ENCODE peak calls at places on chromosomes 7 and 10, in seven cellular contexts. Z is heart left ventricle, W is lung, U is tibial nerve, M is MM.1S, F is astrocyte of the spinal cord, D is transverse colon. P is an unnamed sample.

GRCh38 chr7:92246363-92247101 is 758 bp downstream of the ANKIB1 start:
- DNase-seq in Z (peak; percentile 21), W (no peak), U (no peak), M (peak; percentile 28), F (peak; percentile 26), D (peak; percentile 15), P (no peak)

GRCh38 chr7:1059200-1060091 is 15.1 kb downstream of the GPR146 start:
- DNase-seq in Z (no peak), W (peak; percentile 68), U (no peak), M (no peak), F (peak; percentile 27), D (peak; percentile 56), P (no peak)

GRCh38 chr7:19413444-19413965 is 268.3 kb upstream of the FERD3L start:
- DNase-seq in Z (no peak), W (no peak), U (no peak), M (no peak), F (peak; percentile 60), D (no peak), P (no peak)

GRCh38 chr7:142997590-142997989 is 29.3 kb downstream of the OR9A2 start:
- DNase-seq in Z (no peak), W (no peak), U (no peak), M (no peak), F (no peak), D (no peak), P (no peak)

GRCh38 chr7:157547102-157547501 is 210.3 kb downstream of the DNAJB6 start:
- DNase-seq in Z (no peak), W (no peak), U (no peak), M (no peak), F (no peak), D (no peak), P (no peak)

GRCh38 chr7:130505753-130506152 is 13.9 kb downstream of the MEST start:
- DNase-seq in Z (no peak), W (no peak), U (no peak), M (no peak), F (no peak), D (no peak), P (no peak)

GRCh38 chr7:45173596-45174327 is 16.2 kb downstream of the RAMP3 start:
- DNase-seq in Z (no peak), W (no peak), U (no peak), M (no peak), F (no peak), D (no peak), P (no peak)

GRCh38 chr10:107687702-107688101 is 523.2 kb upstream of the SORCS1 start:
- DNase-seq in Z (no peak), W (no peak), U (no peak), M (no peak), F (no peak), D (no peak), P (no peak)

GRCh38 chr7:66145404-66145843 is 30.8 kb downstream of the CRCP start:
- DNase-seq in Z (peak; percentile 65), W (peak; percentile 44), U (peak; percentile 35), M (no peak), F (no peak), D (peak; percentile 35), P (peak; percentile 60)

GRCh38 chr7:15041226-15041625 is 138.7 kb upstream of the DGKB start:
- DNase-seq in Z (no peak), W (no peak), U (no peak), M (no peak), F (peak; percentile 18), D (no peak), P (no peak)

GRCh38 chr7:92550194-92550593 is 21.6 kb downstream of the RBM48 start:
- DNase-seq in Z (no peak), W (no peak), U (no peak), M (no peak), F (no peak), D (no peak), P (no peak)

GRCh38 chr7:11539853-11540252 is 292.1 kb downstream of the THSD7A start:
- DNase-seq in Z (no peak), W (no peak), U (no peak), M (no peak), F (no peak), D (no peak), P (no peak)

GRCh38 chr10:15230257-15230656 is 61.8 kb upstream of the NMT2 start:
- DNase-seq in Z (no peak), W (no peak), U (no peak), M (no peak), F (no peak), D (no peak), P (no peak)

GRCh38 chr10:61760943-61761824 is 98.5 kb downstream of the CABCOCO1 start:
- DNase-seq in Z (no peak), W (no peak), U (no peak), M (no peak), F (peak; percentile 81), D (peak; percentile 26), P (no peak)

GRCh38 chr10:114284346-114285071 is 45.5 kb downstream of the VWA2 start:
- DNase-seq in Z (no peak), W (no peak), U (no peak), M (no peak), F (no peak), D (no peak), P (no peak)

GRCh38 chr10:22648547-22648961 is 65.8 kb downstream of the PIP4K2A start:
- DNase-seq in Z (no peak), W (no peak), U (no peak), M (no peak), F (peak; percentile 58), D (no peak), P (no peak)

DNA sequence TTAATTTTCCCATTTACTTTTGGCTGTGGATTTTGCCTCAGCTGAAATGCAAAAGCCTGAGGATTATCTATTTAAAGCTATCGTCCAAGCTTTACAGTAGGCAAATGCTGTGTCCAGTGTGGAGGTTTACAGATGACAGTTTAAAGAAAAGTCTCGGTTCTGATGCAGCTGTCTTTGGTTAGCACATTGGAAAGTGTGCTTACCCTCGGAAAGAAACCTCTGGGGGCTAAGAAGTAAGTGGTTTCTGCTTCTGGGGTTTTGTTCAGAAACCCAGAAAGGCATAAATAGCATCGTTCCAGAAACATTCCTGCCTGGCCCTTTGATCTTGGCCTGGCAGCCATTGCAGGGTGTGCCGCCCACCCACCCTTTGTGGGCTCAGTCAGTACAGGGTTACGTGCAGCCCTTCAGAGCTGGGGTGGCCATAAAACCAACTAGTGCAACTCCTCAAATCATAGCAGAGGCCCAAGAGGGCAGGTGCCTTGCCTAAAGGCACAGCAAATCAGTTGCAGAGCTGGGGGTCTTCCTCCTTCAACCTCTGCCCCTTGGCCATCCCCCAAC is 49.0 kb upstream of the CHST15 start:
- DNase-seq in Z (no peak), W (no peak), U (no peak), M (no peak), F (no peak), D (no peak), P (no peak)
- H3K4me3 ChIP-seq in Z (no peak overlapping the region), W (no peak overlapping the region), U (no peak overlapping the region), M (no peak overlapping the region), F (no peak overlapping the region), D (no peak overlapping the region), P (no peak overlapping the region)

GRCh38 chr7:24718431-24718831 is 38.8 kb downstream of the GSDME start:
- DNase-seq in Z (no peak), W (no peak), U (no peak), M (no peak), F (no peak), D (no peak), P (no peak)
- H3K4me3 ChIP-seq in Z (no peak overlapping the region), W (no peak overlapping the region), U (no peak overlapping the region), M (no peak overlapping the region), F (no peak overlapping the region), D (no peak overlapping the region), P (no peak overlapping the region)

DNA sequence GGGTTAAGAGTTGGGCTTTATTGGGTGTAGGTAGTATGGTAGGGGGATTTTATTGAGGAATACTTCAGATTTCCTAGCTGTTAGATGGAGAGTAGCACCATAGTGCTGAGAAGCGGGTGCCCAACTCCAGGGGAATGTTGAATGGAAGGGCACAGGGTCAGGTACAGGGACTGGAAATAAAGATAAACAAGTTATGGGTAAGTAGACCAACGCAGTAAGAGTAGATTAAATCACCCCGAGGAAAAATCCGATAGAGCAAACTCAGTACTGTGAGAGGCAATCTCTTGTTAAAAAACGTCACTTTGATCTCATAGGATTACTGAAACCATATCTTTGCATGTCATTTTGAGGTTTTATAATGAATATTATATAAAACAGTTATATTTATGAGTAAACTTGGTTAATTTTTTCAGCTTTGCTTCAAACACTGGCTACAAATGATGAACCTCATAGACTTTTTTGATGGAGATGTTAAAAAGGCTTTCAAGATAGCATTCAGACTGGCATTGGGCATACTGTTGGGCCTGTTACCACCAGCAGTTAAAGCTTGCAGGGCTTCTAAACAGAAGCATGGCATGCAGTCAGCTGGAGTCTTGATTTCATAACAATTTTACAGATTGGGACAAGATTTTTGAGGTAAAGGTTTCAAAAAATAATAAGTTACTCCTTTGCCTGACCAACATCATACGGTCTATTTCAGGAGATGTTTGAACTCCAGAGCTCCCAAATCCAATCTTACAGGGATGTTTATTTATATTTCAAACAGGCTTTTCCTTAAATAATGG is 7.1 kb downstream of the AHR start:
- DNase-seq in Z (no peak), W (no peak), U (no peak), M (no peak), F (no peak), D (no peak), P (no peak)
- H3K4me3 ChIP-seq in Z (no peak overlapping the region), W (no peak overlapping the region), U (peak overlapping the region; percentile 26), M (no peak overlapping the region), F (no peak overlapping the region), D (no peak overlapping the region), P (no peak overlapping the region)

GRCh38 chr10:112785089-112785488 is 165.0 kb upstream of the TCF7L2 start:
- DNase-seq in Z (no peak), W (peak; percentile 16), U (no peak), M (no peak), F (no peak), D (no peak), P (no peak)

GRCh38 chr10:112782176-112782907 is 167.7 kb upstream of the TCF7L2 start:
- DNase-seq in Z (peak; percentile 75), W (peak; percentile 39), U (no peak), M (no peak), F (no peak), D (peak; percentile 49), P (peak; percentile 69)

GRCh38 chr10:112778579-112778978 is 171.5 kb upstream of the TCF7L2 start:
- DNase-seq in Z (no peak), W (no peak), U (no peak), M (no peak), F (no peak), D (no peak), P (no peak)

GRCh38 chr10:112779025-112779765 is 170.9 kb upstream of the TCF7L2 start:
- DNase-seq in Z (no peak), W (no peak), U (no peak), M (no peak), F (no peak), D (no peak), P (no peak)

DNA sequence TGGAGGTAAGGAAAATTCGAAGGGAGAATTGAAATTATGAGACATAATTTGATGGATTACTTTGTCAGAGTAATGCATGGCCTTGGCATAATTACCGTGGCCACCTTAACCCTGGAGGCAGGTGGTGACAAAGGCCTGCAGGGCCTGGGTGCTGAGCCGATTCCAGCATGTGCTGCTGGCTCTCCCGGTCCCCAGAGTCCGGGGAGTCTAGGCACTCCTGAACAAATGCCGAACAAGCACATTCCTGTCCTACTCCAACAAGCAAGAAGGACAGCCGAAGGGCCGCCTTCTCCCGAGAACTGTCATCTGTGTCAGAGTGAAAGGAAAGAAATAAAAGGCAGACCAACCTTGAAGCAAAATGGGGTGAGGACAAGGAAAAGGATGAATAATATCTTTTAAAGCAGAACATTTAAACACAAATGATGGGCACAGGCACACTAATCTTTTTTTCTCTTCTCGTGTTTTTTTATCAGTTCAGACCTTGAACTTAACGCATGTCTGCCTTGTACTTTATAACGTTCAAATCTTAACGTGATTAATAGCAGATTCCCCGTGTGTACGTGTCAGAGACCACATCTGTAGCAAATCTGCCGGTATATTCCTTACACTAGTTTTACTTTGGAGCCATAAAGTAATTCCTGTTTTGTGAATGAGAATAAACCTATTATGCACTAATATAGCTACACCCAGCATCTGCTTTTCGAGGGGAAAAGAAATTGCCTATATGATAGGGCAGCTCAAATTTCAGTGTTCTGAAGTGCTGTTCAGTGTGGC is 166.2 kb upstream of the TCF7L2 start:
- DNase-seq in Z (no peak), W (peak; percentile 27), U (no peak), M (no peak), F (no peak), D (no peak), P (peak; percentile 7)
- H3K4me3 ChIP-seq in Z (no peak overlapping the region), W (no peak overlapping the region), U (no peak overlapping the region), M (no peak overlapping the region), F (no peak overlapping the region), D (no peak overlapping the region), P (no peak overlapping the region)